ENCODE peak calls at places on chromosomes 3 and 15, in four cellular contexts. One of them, this sample, is unnamed.

GRCh38 chr3:140298569-140299070 is 363.6 kb downstream of the CLSTN2 start:
- DNase-seq in fibroblast of lung: no peak
- DNase-seq in neural progenitor cell: peak; percentile 33
- DNase-seq in GM23248: no peak
- DNase-seq in this sample: no peak

GRCh38 chr15:63322541-63322940 is 45.1 kb downstream of the APH1B start:
- DNase-seq in fibroblast of lung: peak; percentile 38
- DNase-seq in neural progenitor cell: no peak
- DNase-seq in GM23248: peak; percentile 40
- DNase-seq in this sample: no peak

GRCh38 chr15:57237282-57237642 is 139.0 kb upstream of the CGNL1 start:
- DNase-seq in fibroblast of lung: no peak
- DNase-seq in neural progenitor cell: peak; percentile 93
- DNase-seq in GM23248: no peak
- DNase-seq in this sample: no peak

GRCh38 chr15:72902245-72902928 is 118.8 kb upstream of the ADPGK start:
- DNase-seq in fibroblast of lung: peak; percentile 92
- DNase-seq in neural progenitor cell: no peak
- DNase-seq in GM23248: peak; percentile 83
- DNase-seq in this sample: no peak

GRCh38 chr3:24363242-24363641 is 131.4 kb downstream of the THRB start:
- DNase-seq in fibroblast of lung: no peak
- DNase-seq in neural progenitor cell: no peak
- DNase-seq in GM23248: peak; percentile 19
- DNase-seq in this sample: no peak

GRCh38 chr3:72135636-72136035 is 350.7 kb upstream of the PROK2 start:
- DNase-seq in fibroblast of lung: no peak
- DNase-seq in neural progenitor cell: no peak
- DNase-seq in GM23248: no peak
- DNase-seq in this sample: no peak

GRCh38 chr15:57861805-57862586 is 155.5 kb downstream of the POLR2M start:
- DNase-seq in fibroblast of lung: peak; percentile 86
- DNase-seq in neural progenitor cell: no peak
- DNase-seq in GM23248: peak; percentile 93
- DNase-seq in this sample: peak; percentile 80

GRCh38 chr15:62110000-62110851 is 43.4 kb downstream of the C2CD4A start:
- DNase-seq in fibroblast of lung: peak; percentile 77
- DNase-seq in neural progenitor cell: no peak
- DNase-seq in GM23248: peak; percentile 89
- DNase-seq in this sample: peak; percentile 77

GRCh38 chr15:71303977-71304376 is 188.7 kb downstream of the THSD4 start:
- DNase-seq in fibroblast of lung: no peak
- DNase-seq in neural progenitor cell: no peak
- DNase-seq in GM23248: no peak
- DNase-seq in this sample: no peak

GRCh38 chr3:128145279-128145678 is 8.0 kb upstream of the EEFSEC start:
- DNase-seq in fibroblast of lung: no peak
- DNase-seq in neural progenitor cell: no peak
- DNase-seq in GM23248: no peak
- DNase-seq in this sample: no peak

GRCh38 chr3:16205156-16205870 is 30.8 kb downstream of the GALNT15 start:
- DNase-seq in fibroblast of lung: peak; percentile 95
- DNase-seq in neural progenitor cell: no peak
- DNase-seq in GM23248: peak; percentile 75
- DNase-seq in this sample: peak; percentile 97

GRCh38 chr15:53882311-53882710 is 95.9 kb upstream of the UNC13C start:
- DNase-seq in fibroblast of lung: no peak
- DNase-seq in neural progenitor cell: no peak
- DNase-seq in GM23248: no peak
- DNase-seq in this sample: no peak

GRCh38 chr3:13494463-13495350 is 14.6 kb downstream of the HDAC11 start:
- DNase-seq in fibroblast of lung: no peak
- DNase-seq in neural progenitor cell: peak; percentile 60
- DNase-seq in GM23248: peak; percentile 68
- DNase-seq in this sample: no peak

GRCh38 chr15:92226020-92226612 is 167.6 kb upstream of the ST8SIA2 start:
- DNase-seq in fibroblast of lung: peak; percentile 20
- DNase-seq in neural progenitor cell: peak; percentile 51
- DNase-seq in GM23248: peak; percentile 49
- DNase-seq in this sample: peak; percentile 37

GRCh38 chr3:133362539-133362938 is 37.3 kb upstream of the BFSP2 start:
- DNase-seq in fibroblast of lung: no peak
- DNase-seq in neural progenitor cell: peak; percentile 35
- DNase-seq in GM23248: no peak
- DNase-seq in this sample: no peak

GRCh38 chr3:100833483-100833882 is 124.2 kb downstream of the TFG start:
- DNase-seq in fibroblast of lung: no peak
- DNase-seq in neural progenitor cell: peak; percentile 50
- DNase-seq in GM23248: no peak
- DNase-seq in this sample: no peak

GRCh38 chr15:43749690-43750345 is 3.6 kb downstream of the PDIA3 start:
- DNase-seq in fibroblast of lung: no peak
- DNase-seq in neural progenitor cell: no peak
- DNase-seq in GM23248: peak; percentile 42
- DNase-seq in this sample: no peak

GRCh38 chr3:85864896-85865295 is 906.1 kb downstream of the CADM2 start:
- DNase-seq in fibroblast of lung: peak; percentile 36
- DNase-seq in neural progenitor cell: no peak
- DNase-seq in GM23248: no peak
- DNase-seq in this sample: no peak

GRCh38 chr3:85862893-85863455 is 904.2 kb downstream of the CADM2 start:
- DNase-seq in fibroblast of lung: no peak
- DNase-seq in neural progenitor cell: no peak
- DNase-seq in GM23248: no peak
- DNase-seq in this sample: no peak

GRCh38 chr3:85867072-85867471 is 908.3 kb downstream of the CADM2 start:
- DNase-seq in fibroblast of lung: no peak
- DNase-seq in neural progenitor cell: no peak
- DNase-seq in GM23248: no peak
- DNase-seq in this sample: no peak
- TF ChIP-seq EZH2 in fibroblast of lung: no peak
- TF ChIP-seq EZH2 in neural progenitor cell: no peak
- TF ChIP-seq EZH2 in GM23248: no peak
- TF ChIP-seq EZH2 in this sample: no peak

GRCh38 chr15:90531147-90531546 is 1.4 kb downstream of the CRTC3 start:
- DNase-seq in fibroblast of lung: no peak
- DNase-seq in neural progenitor cell: peak; percentile 21
- DNase-seq in GM23248: peak; percentile 36
- DNase-seq in this sample: no peak

GRCh38 chr15:90535254-90535653 is 5.5 kb downstream of the CRTC3 start:
- DNase-seq in fibroblast of lung: no peak
- DNase-seq in neural progenitor cell: no peak
- DNase-seq in GM23248: no peak
- DNase-seq in this sample: no peak

GRCh38 chr15:90529008-90529368 is 735 bp upstream of the CRTC3 start:
- DNase-seq in fibroblast of lung: no peak
- DNase-seq in neural progenitor cell: no peak
- DNase-seq in GM23248: no peak
- DNase-seq in this sample: no peak

GRCh38 chr15:90529369-90530249 is at the start of gene CRTC3:
- DNase-seq in fibroblast of lung: peak; percentile 64
- DNase-seq in neural progenitor cell: peak; percentile 76
- DNase-seq in GM23248: peak; percentile 83
- DNase-seq in this sample: peak; percentile 35

DNA sequence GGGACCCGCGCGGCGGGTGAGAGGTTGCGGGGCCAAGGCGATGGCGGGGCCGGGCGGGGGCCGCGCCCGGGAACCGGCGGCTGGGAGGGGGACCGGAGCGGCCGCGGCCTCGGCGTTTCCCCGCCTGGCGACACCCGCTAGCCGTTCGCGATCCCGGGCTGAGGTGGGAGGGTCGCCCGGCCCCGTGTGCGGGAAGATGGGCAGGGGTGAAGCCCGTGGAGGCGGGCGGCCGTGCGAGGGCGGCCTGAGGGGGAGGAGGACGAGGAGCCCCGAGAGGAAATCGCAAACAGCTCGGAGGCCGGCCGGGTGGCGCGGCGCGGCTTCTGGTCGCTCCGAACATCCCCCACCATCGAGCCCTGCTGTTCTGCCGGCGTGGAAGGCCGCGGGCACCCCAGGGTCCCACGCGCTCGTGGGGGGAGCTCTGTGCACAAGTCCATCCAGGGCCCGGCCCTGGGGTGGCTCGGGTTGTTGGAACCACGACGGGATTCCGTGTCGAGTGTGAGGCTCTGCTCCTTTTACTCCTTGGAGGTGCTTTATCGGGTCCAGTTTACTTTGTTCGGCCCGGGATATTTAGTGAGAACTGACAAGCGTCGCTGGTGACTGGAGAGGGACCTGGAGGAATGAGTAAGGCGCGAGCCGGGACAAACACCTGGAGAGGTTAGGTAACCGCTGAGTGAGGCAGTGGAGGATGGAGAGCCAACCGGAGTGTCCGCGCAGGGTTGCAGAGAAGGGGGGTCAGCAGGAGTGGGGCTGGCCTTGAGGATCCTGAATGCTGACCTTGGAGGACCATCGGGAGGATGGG is 728 bp downstream of the CRTC3 start:
- DNase-seq in fibroblast of lung: peak; percentile 46
- DNase-seq in neural progenitor cell: peak; percentile 55
- DNase-seq in GM23248: peak; percentile 70
- DNase-seq in this sample: peak; percentile 50
- TF ChIP-seq EZH2 in fibroblast of lung: no peak
- TF ChIP-seq EZH2 in neural progenitor cell: peak; percentile 76
- TF ChIP-seq EZH2 in GM23248: no peak
- TF ChIP-seq EZH2 in this sample: no peak

DNA sequence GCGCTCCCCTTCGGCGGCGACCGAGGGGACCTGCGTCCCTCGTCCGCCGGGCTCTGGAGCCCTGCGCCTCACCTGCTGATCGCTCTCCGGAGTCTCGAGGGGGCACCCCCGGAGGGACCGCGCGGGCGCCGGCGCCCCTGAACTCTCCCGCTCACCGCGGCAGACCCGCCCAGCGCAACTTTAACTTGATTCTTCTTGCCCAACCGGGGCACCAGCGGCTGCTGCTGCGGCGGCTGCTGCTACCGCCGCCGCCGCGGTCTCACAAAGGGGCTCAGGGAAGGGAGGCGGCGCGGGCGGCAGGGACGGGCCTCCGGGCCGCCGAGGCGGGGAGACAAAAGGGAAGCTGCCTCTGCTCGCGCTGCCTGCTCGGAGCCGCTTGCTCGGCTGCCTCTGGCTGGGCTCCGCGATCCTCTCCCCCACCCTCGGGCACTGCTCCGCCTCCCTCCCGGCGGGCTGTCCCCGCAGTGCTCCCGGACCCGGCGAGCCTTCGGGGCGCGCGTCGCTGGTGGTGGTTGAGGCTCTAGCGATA is at the start of gene PPM1L:
- DNase-seq in fibroblast of lung: peak; percentile 56
- DNase-seq in neural progenitor cell: peak; percentile 89
- DNase-seq in GM23248: peak; percentile 69
- DNase-seq in this sample: peak; percentile 56
- TF ChIP-seq EZH2 in fibroblast of lung: no peak
- TF ChIP-seq EZH2 in neural progenitor cell: peak; percentile 43
- TF ChIP-seq EZH2 in GM23248: no peak
- TF ChIP-seq EZH2 in this sample: no peak

GRCh38 chr3:26312826-26313225 is 309.7 kb upstream of the LRRC3B start:
- DNase-seq in fibroblast of lung: no peak
- DNase-seq in neural progenitor cell: no peak
- DNase-seq in GM23248: no peak
- DNase-seq in this sample: no peak
- TF ChIP-seq EZH2 in fibroblast of lung: no peak
- TF ChIP-seq EZH2 in neural progenitor cell: no peak
- TF ChIP-seq EZH2 in GM23248: no peak
- TF ChIP-seq EZH2 in this sample: no peak